ENCODE peak calls at places on chromosomes 5 and 9, in nine cellular contexts. H, I, V, O, F, P, B, S and M are unnamed samples.

GRCh38 chr5:179166886-179167841 is 107.0 kb downstream of the ZNF354C start:
- DNase-seq in H (no peak), I (peak), V (peak), O (peak), F (peak), P (peak), B (peak), S (no peak), M (peak)

GRCh38 chr5:39399135-39400036 is 25.4 kb downstream of the DAB2 start:
- DNase-seq in H (peak), I (peak), V (peak), O (peak), F (no peak), P (no peak), B (no peak), S (no peak), M (peak)

GRCh38 chr9:99823392-99824377 is 2.0 kb downstream of the NR4A3 start:
- DNase-seq in H (no peak), I (peak), V (peak), O (peak), F (peak), P (peak), B (peak), S (peak), M (peak)

GRCh38 chr9:34635556-34635955 is 2.0 kb downstream of the SIGMAR1 start:
- DNase-seq in H (no peak), I (no peak), V (no peak), O (no peak), F (peak), P (no peak), B (no peak), S (no peak), M (no peak)

GRCh38 chr9:135023389-135023788 is 64.1 kb upstream of the OLFM1 start:
- DNase-seq in H (no peak), I (peak), V (no peak), O (no peak), F (no peak), P (no peak), B (no peak), S (no peak), M (peak)

GRCh38 chr5:123092696-123093095 is 3.7 kb downstream of the PRDM6 start:
- DNase-seq in H (no peak), I (no peak), V (no peak), O (no peak), F (no peak), P (no peak), B (peak), S (no peak), M (no peak)

GRCh38 chr9:98791147-98792095 is 4.9 kb downstream of the ANKS6 start:
- DNase-seq in H (peak), I (peak), V (peak), O (peak), F (peak), P (peak), B (peak), S (peak), M (peak)

GRCh38 chr9:81855538-81855937 is 72.7 kb upstream of the SPATA31D4 start:
- DNase-seq in H (no peak), I (peak), V (no peak), O (no peak), F (no peak), P (no peak), B (no peak), S (no peak), M (no peak)

GRCh38 chr9:132806723-132807421 is 71.2 kb downstream of the AK8 start:
- DNase-seq in H (no peak), I (peak), V (peak), O (no peak), F (no peak), P (no peak), B (peak), S (no peak), M (no peak)

GRCh38 chr9:21815643-21816042 is 13.2 kb downstream of the MTAP start:
- DNase-seq in H (no peak), I (no peak), V (no peak), O (no peak), F (no peak), P (no peak), B (no peak), S (no peak), M (no peak)

DNA sequence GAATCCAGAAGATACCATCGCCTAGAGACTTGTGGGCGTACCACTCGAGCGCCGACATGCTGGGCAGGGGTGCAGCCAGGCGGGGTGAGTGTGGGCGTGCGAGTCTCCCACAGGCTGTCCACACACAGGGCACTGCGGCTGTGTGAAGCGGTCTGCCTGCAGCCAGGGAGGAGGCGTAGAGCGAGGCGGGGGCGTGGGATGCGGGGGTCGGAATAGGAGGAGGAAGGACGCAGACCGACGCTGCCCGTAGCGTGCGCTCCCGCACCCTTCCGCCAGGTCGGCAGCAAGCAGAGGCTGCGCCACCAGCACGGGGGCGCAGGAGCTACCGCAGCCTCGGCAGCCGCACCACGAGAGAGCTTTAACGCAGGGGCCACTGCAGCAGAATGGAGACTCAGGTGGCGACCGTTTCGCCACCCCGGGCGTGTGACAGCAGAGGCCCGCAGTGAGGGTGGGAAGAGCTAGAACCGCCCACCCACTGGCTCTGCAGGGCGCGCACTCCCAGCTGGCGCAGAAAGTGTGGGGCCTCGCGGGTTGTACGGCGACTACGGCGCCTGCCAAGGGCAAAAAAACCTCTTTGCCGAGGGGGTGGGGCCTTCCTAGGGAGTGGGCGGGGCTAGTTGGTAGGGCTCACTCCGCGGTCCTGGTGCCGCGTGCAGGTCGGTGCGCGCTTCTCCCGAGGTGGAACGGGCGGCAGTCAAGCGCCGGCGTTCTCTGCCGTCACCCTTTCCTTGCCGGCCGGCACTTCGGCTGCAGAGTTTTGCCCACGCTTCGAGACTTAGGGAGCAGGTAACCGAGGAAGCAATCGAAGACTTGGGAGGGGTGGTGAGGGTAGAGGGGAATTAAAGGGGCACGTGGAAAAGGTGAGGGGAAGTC is at the start of the genes MBLAC2 and POLR3G:
- DNase-seq in H (peak), I (peak), V (peak), O (peak), F (peak), P (peak), B (peak), S (peak), M (peak)
- TF ChIP-seq CTCF in H (peak), I (peak), V (peak), O (peak), F (peak), P (peak), B (peak), S (no peak), M (peak)

DNA sequence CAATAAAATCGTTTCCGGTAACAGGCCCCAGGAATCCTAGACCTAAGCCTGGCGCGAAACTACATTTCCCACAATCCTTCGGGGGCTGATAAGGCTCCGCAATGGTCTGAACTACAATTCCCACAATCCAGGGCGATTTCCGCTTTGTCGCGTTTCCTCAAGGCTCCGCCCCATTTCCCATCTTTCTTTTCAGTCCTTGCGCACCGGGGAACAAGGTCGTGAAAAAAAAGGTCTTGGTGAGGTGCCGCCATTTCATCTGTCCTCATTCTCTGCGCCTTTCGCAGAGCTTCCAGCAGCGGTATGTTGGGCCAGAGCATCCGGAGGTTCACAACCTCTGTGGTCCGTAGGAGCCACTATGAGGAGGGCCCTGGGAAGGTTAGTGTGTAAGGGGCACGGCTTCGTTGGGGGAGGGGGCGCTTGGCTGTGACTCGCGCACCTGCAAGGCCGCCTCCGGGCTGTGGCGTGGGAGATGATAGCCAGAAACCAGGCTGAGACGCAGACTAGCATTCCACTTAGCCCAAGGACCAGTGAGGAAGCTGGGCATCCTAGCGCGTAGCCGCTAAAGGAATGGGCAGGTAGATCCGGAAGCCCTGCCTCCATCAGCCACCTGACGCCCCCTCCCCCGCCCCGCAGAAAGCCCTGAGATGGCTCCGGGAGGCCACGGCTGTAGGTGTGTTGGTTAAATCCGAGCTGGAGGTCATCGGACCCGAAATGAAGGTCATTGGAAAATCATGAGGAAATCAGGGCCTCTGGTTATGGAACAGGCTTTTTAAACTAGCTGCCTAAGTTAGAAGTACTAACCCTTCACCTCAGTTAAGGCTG is at the start of gene COX7C:
- DNase-seq in H (peak), I (peak), V (peak), O (peak), F (peak), P (peak), B (peak), S (peak), M (peak)
- TF ChIP-seq CTCF in H (no peak), I (no peak), V (no peak), O (no peak), F (no peak), P (no peak), B (no peak), S (no peak), M (no peak)

GRCh38 chr9:128911529-128912035 is 9.2 kb upstream of the PHYHD1 start:
- DNase-seq in H (no peak), I (no peak), V (peak), O (no peak), F (peak), P (peak), B (no peak), S (no peak), M (peak)
- TF ChIP-seq CTCF in H (no peak), I (no peak), V (no peak), O (no peak), F (no peak), P (no peak), B (no peak), S (no peak), M (no peak)

DNA sequence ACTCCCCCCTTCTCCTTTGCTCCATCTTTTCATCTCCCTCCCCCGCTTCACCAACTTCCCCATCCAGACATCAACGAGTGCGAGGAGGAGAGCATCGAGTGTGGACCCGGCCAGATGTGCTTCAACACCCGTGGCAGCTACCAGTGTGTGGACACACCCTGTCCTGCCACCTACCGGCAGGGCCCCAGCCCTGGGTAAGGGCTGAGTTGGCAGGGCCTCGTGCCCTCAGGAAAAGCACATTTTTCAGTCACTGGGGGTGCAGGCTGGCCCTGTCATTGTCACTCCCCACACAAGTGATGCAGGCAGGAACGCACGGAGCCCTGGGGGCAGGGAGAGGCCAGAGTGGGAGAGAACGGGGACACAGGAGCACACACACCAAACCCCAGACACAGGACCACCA is 12.4 kb upstream of the ASS1 start:
- DNase-seq in H (no peak), I (no peak), V (no peak), O (no peak), F (no peak), P (no peak), B (no peak), S (no peak), M (no peak)
- TF ChIP-seq CTCF in H (no peak), I (no peak), V (peak), O (no peak), F (no peak), P (no peak), B (no peak), S (no peak), M (no peak)

GRCh38 chr5:37249820-37250175 is 622 bp upstream of the CPLANE1 start:
- DNase-seq in H (no peak), I (no peak), V (no peak), O (no peak), F (no peak), P (no peak), B (no peak), S (no peak), M (no peak)

GRCh38 chr5:37247496-37247895 is 1.7 kb downstream of the CPLANE1 start:
- DNase-seq in H (no peak), I (no peak), V (no peak), O (no peak), F (no peak), P (no peak), B (no peak), S (no peak), M (no peak)

GRCh38 chr5:37248387-37248969 is 698 bp downstream of the CPLANE1 start:
- DNase-seq in H (peak), I (peak), V (peak), O (no peak), F (no peak), P (no peak), B (peak), S (no peak), M (no peak)

GRCh38 chr5:37247036-37247435 is 2.1 kb downstream of the CPLANE1 start:
- DNase-seq in H (no peak), I (no peak), V (no peak), O (no peak), F (no peak), P (no peak), B (no peak), S (no peak), M (no peak)

GRCh38 chr5:37248970-37249819 is at the start of gene CPLANE1:
- DNase-seq in H (peak), I (peak), V (peak), O (no peak), F (peak), P (peak), B (peak), S (peak), M (peak)
- TF ChIP-seq CTCF in H (no peak), I (no peak), V (peak), O (no peak), F (peak), P (no peak), B (peak), S (no peak), M (no peak)

GRCh38 chr5:169850407-169850806 is 129.9 kb downstream of the INSYN2B start:
- DNase-seq in H (no peak), I (no peak), V (no peak), O (no peak), F (no peak), P (no peak), B (no peak), S (no peak), M (no peak)
- TF ChIP-seq CTCF in H (peak), I (peak), V (peak), O (peak), F (no peak), P (no peak), B (peak), S (no peak), M (no peak)

DNA sequence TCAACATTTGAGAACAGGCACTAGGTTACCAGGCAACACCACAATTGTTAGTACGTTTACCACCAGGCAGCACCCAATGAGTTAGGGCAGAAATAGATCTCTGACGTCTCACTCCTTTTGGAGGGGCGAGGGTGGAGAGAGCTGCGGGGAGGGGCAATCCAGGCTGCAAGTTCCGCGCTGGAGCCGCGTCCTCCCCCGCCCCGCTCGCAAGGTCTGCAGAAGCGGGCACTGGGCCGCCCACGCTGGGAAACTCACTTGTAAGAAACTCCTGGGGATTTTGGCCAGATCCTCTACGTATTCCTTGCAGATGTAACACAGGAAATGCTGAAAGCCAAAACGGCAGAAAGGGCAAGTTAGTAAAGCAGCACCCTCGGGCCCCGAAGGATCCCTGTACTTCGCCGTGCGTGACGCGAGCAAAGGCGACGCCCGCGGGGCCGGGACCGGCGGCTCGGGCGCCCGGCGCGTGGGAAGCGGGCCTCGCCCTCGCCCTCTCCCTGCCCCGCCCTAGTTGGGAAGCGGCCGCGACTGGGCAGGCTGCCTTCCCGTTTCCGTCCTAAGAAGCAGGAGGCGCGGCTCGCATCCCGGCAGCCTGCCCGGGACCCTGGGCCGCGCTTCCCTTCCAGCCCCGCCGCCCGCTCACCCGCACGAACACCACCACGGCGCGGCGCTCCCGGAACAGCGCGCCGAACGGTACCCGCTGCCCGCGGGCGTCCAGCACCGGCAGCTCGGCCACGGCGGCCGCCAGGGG is 493 bp downstream of the PRXL2C start:
- DNase-seq in H (no peak), I (peak), V (peak), O (peak), F (peak), P (peak), B (peak), S (peak), M (peak)
- TF ChIP-seq CTCF in H (peak), I (peak), V (no peak), O (peak), F (no peak), P (no peak), B (peak), S (no peak), M (no peak)

DNA sequence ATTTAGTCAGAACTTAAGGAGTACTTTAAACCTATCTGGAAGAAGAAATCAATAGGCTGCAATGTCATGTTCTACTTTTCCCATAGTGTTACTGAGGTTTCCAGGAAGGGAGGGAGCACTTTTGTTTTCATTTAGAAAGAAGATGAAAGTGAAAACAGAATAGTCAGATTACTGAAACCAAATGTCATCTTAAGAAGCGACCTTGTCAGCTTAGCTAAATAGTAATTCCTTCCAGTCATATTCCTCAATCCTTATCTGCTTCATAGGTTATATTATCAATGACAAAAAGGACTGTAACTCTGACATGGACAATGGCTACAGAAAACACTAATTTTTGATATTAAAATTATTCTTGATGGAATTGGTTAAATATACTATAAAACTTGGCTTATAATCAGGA is 27.7 kb downstream of the SAR1B start:
- DNase-seq in H (no peak), I (no peak), V (no peak), O (no peak), F (no peak), P (no peak), B (no peak), S (no peak), M (no peak)
- TF ChIP-seq CTCF in H (no peak), I (no peak), V (no peak), O (no peak), F (no peak), P (no peak), B (no peak), S (no peak), M (no peak)

GRCh38 chr5:88883566-88884434 is 816 bp upstream of the MEF2C start:
- DNase-seq in H (no peak), I (peak), V (peak), O (peak), F (peak), P (peak), B (peak), S (peak), M (peak)
- TF ChIP-seq CTCF in H (no peak), I (peak), V (no peak), O (no peak), F (no peak), P (no peak), B (no peak), S (no peak), M (peak)